ENCODE peak calls at places on chromosomes 7 and 10, in six cellular contexts. Y is left ventricle myocardium inferior, G is endothelial cell, J is AG09319, M is RWPE1, V is MM.1S. P is an unnamed sample.
A peak's percentile ranks its signal among the peaks of the same experiment; 100 is the strongest.

GRCh38 chr7:13846386-13846785 is 143.1 kb downstream of the ETV1 start:
- DNase-seq in V (no peak), G (no peak), J (no peak), Y (no peak), M (no peak), P (no peak)

GRCh38 chr10:79605308-79605707 is 5.4 kb upstream of the SFTPA1 start:
- DNase-seq in Y (no peak), J (no peak), G (no peak), V (no peak), M (no peak), P (no peak)

GRCh38 chr7:104328308-104328969 is at the start of gene LHFPL3:
- DNase-seq in Y (no peak), M (no peak), J (no peak), G (peak; percentile 16), V (no peak), P (no peak)

GRCh38 chr10:60718891-60719290 is 59.4 kb upstream of the CDK1 start:
- DNase-seq in J (no peak), G (no peak), V (no peak), M (peak; percentile 11), Y (no peak), P (no peak)

GRCh38 chr10:118966131-118967125 is 63.1 kb upstream of the NANOS1 start:
- DNase-seq in Y (peak; percentile 25), J (no peak), M (no peak), G (no peak), V (no peak), P (no peak)

GRCh38 chr10:13091816-13092215 is 8.1 kb upstream of the OPTN start:
- DNase-seq in G (no peak), J (no peak), Y (no peak), M (no peak), V (no peak), P (no peak)

GRCh38 chr7:108114117-108114841 is 15.9 kb downstream of the LAMB4 start:
- DNase-seq in G (peak; percentile 25), V (peak; percentile 54), M (no peak), J (no peak), Y (no peak), P (peak; percentile 19)

GRCh38 chr10:83037653-83038052 is 1101.7 kb upstream of the GHITM start:
- DNase-seq in M (no peak), V (no peak), Y (no peak), J (no peak), G (no peak), P (no peak)

GRCh38 chr10:24694086-24694485 is 29.6 kb downstream of the ARHGAP21 start:
- DNase-seq in J (peak; percentile 16), M (no peak), G (no peak), Y (no peak), V (no peak), P (no peak)

GRCh38 chr7:76086070-76086469 is 38.2 kb downstream of the MDH2 start:
- DNase-seq in J (no peak), V (no peak), M (peak; percentile 26), G (no peak), Y (no peak), P (no peak)

GRCh38 chr7:127413962-127414361 is 21.5 kb upstream of the ZNF800 start:
- DNase-seq in J (no peak), M (no peak), G (no peak), V (peak; percentile 80), Y (no peak), P (no peak)

GRCh38 chr7:4111166-4111565 is 570.9 kb upstream of the FOXK1 start:
- DNase-seq in G (no peak), Y (no peak), M (no peak), J (no peak), V (no peak), P (no peak)

GRCh38 chr10:1368772-1369171 is 312.6 kb downstream of the WDR37 start:
- DNase-seq in J (no peak), V (no peak), Y (no peak), G (peak; percentile 64), M (no peak), P (peak; percentile 48)

GRCh38 chr7:73685311-73685710 is 1.9 kb downstream of the BUD23 start:
- DNase-seq in M (no peak), G (no peak), J (no peak), V (no peak), Y (no peak), P (no peak)

GRCh38 chr7:44534087-44534486 is 7.0 kb downstream of the NPC1L1 start:
- DNase-seq in J (no peak), M (no peak), V (no peak), Y (no peak), G (no peak), P (no peak)

GRCh38 chr7:2923886-2924574 is 79.9 kb upstream of the GNA12 start:
- DNase-seq in V (no peak), G (no peak), M (peak; percentile 11), Y (peak; percentile 6), J (no peak), P (peak; percentile 36)

GRCh38 chr7:3722396-3722846 is 421.4 kb downstream of the SDK1 start:
- DNase-seq in M (no peak), Y (peak; percentile 21), G (peak; percentile 16), V (no peak), J (no peak), P (no peak)

DNA sequence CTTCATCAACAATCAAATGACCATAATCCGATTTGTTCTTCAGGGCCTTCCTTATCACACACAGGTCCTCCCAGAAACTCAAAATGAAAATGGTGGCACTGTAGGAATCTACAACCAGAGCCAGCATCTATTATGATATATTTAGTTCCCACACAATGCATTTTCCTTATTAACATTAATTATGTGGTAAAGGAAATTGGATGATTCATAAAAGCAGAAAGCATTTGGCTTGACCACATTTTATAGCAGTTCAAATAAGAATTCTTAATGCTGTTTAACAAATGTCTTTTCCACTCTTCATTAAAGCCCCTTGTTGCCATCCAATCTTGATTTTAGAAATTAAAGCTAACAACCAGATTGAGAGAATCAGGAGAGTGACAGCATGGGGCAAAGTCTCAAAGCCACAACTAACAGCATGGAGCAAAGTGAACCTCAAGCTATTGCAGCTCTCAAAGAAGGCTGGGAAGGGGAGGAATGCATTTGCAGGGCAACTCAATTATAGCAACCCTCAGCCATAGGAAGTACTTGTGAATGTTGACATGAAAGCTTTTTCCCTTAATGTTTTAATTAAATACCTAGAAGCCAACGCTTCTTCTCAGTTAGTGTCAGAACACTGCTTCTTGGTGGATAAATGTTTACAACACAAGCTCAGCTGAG is 549.1 kb downstream of the NXPH1 start:
- DNase-seq in Y (no peak), G (no peak), V (no peak), J (no peak), M (no peak), P (no peak)
- TF ChIP-seq CTCF in Y (no peak), G (no peak), V (no peak), J (no peak), M (no peak), P (no peak)

GRCh38 chr7:18623389-18623788 is 127.8 kb downstream of the HDAC9 start:
- DNase-seq in V (no peak), G (no peak), Y (no peak), J (no peak), M (no peak), P (no peak)
- TF ChIP-seq CTCF in V (no peak), G (no peak), Y (no peak), J (no peak), M (no peak), P (no peak)

GRCh38 chr7:16420649-16421332 is 547 bp downstream of the CRPPA start:
- DNase-seq in M (peak; percentile 61), J (peak; percentile 72), Y (peak; percentile 88), G (peak; percentile 75), V (peak; percentile 97), P (peak; percentile 93)
- TF ChIP-seq CTCF in M (peak; percentile 27), J (peak; percentile 22), Y (peak; percentile 59), G (no peak), V (peak; percentile 33), P (peak; percentile 67)

DNA sequence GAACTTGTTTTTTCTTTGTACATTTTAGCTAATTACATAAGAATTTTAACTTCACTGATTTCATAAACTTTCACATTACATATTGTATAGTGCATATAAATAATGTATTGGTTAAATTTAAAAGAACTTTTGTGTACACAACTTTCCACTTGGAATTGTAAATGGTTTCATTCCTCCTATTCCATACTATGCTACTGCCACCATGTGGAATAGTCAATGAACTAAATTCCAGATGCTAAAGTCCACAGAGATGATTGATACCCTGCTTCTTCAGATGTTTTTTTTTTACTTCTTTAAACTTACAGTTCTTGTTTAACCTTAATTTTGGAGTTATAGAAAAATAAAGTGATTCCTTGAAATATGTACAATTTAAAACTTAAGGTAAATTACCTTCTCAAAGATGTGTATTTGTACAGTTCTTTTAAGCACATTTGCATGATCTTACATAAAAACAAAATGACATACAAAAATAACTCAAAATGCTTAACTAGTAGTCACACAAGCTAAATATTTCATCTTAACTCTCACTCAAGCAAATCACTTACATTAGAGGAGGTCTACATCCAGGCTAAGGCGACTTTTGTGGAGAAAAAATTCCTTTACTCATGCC is 247.6 kb upstream of the HGF start:
- DNase-seq in V (peak; percentile 18), G (no peak), J (no peak), Y (no peak), M (peak; percentile 40), P (no peak)
- TF ChIP-seq CTCF in V (peak; percentile 48), G (peak; percentile 52), J (peak; percentile 51), Y (peak; percentile 60), M (peak; percentile 62), P (no peak)

DNA sequence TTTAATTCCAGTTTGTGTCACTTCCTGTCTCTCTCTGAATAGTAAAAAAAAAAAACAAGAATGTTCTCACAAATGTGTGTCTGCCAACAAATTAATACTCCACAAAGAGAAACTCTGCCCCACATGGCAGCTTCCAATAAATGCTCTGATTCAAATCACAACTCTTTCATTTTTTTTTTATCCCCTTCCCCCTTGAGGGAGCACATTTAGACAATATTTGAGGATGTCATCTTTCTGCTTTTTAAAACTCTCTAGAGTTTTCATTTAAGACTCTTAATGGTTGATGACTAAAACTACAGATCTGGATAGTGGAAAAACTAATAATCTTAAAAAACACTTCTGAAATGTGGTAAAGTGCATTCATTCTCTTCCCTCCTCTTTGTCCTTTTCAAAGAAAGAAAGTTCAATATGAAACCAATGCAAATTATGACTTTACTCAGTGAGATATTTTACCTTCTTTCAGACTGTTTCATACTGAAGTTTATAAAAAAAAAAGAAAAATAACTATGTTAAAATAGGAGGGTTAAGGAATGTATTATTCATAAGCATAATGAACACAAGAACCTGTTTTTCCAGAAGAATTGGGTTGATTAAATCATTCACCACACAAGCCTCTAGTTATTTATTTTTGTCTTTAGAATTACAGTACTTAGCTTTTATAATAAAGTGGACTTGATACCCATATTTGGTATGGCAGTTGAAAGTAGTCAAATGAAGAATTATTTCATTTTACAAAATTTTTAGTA is 42.4 kb downstream of the ARID5B start:
- DNase-seq in J (no peak), G (no peak), Y (no peak), M (peak; percentile 48), V (no peak), P (peak; percentile 23)
- TF ChIP-seq CTCF in J (no peak), G (no peak), Y (peak; percentile 35), M (peak; percentile 34), V (peak; percentile 14), P (no peak)

DNA sequence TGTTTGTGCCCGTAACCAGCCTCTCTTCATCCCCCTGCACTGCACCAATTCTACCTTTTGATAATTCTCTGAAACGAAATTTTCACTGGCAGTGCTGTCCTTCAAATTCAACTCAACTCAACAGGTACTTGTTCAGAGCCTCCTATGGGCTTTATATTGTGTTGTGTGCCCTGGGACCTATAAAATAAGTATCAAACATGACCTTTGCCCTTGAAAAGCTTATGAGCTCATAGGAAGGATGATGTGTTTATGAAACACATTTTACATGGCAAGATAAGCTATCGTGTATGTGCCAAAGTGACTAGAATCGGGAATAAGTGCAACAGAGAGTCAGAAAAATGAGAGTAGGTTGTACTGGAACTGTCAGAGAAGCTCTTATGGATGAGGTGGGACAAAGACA is 923.5 kb downstream of the LRMDA start:
- DNase-seq in G (no peak), M (no peak), V (no peak), Y (no peak), J (no peak), P (no peak)
- TF ChIP-seq CTCF in G (no peak), M (no peak), V (no peak), Y (no peak), J (no peak), P (no peak)